ENCODE peak calls at places on chromosomes 7 and 10, in nine cellular contexts. L is lung, H is fibroblast of lung, D is AG09309, B is glutamatergic neuron, Y is endodermal cell, X is coronary artery, K is pancreas, M is mammary epithelial cell. C is an unnamed sample.

GRCh38 chr10:102375250-102375649 is 20.3 kb upstream of the NFKB2 start:
- DNase-seq in L (no peak), H (no peak), D (no peak), B (no peak), Y (peak; percentile 77), X (no peak), K (no peak), M (no peak), C (no peak)

GRCh38 chr7:1729773-1730172 is 59.7 kb downstream of the ELFN1 start:
- DNase-seq in L (no peak), H (no peak), D (no peak), B (peak; percentile 50), Y (no peak), X (no peak), K (no peak), M (no peak), C (no peak)

GRCh38 chr7:2637505-2638223 is 5.9 kb downstream of the TTYH3 start:
- DNase-seq in L (peak; percentile 50), H (no peak), D (no peak), B (peak; percentile 53), Y (no peak), X (no peak), K (no peak), M (no peak), C (no peak)

GRCh38 chr7:158019726-158020705 is 567.6 kb downstream of the PTPRN2 start:
- DNase-seq in L (no peak), H (no peak), D (no peak), B (no peak), Y (peak; percentile 24), X (peak; percentile 67), K (no peak), M (no peak), C (no peak)

GRCh38 chr10:31288961-31289360 is 30.1 kb upstream of the ZEB1 start:
- DNase-seq in L (no peak), H (no peak), D (peak; percentile 53), B (no peak), Y (no peak), X (no peak), K (no peak), M (no peak), C (no peak)

GRCh38 chr10:38093816-38094157 is 350 bp upstream of the ZNF37A start:
- DNase-seq in L (no peak), H (no peak), D (no peak), B (no peak), Y (no peak), X (no peak), K (no peak), M (no peak), C (no peak)

GRCh38 chr10:99906470-99906869 is 103.3 kb downstream of the DNMBP start:
- DNase-seq in L (no peak), H (peak; percentile 88), D (no peak), B (no peak), Y (no peak), X (no peak), K (no peak), M (peak; percentile 96), C (no peak)

GRCh38 chr10:92027141-92027540 is 103.6 kb downstream of the BTAF1 start:
- DNase-seq in L (no peak), H (no peak), D (no peak), B (no peak), Y (no peak), X (no peak), K (no peak), M (no peak), C (no peak)

GRCh38 chr10:100879741-100880360 is 32.9 kb upstream of the SLF2 start:
- DNase-seq in L (no peak), H (no peak), D (no peak), B (peak; percentile 67), Y (peak; percentile 64), X (no peak), K (no peak), M (no peak), C (peak; percentile 46)

GRCh38 chr10:73858750-73859439 is 15.5 kb downstream of the CAMK2G start:
- DNase-seq in L (no peak), H (no peak), D (no peak), B (no peak), Y (no peak), X (no peak), K (no peak), M (no peak), C (no peak)

GRCh38 chr7:50207682-50208255 is 96.7 kb upstream of the IKZF1 start:
- DNase-seq in L (no peak), H (no peak), D (no peak), B (no peak), Y (peak; percentile 8), X (peak; percentile 69), K (no peak), M (no peak), C (no peak)

GRCh38 chr7:50211306-50212015 is 93.1 kb upstream of the IKZF1 start:
- DNase-seq in L (no peak), H (no peak), D (no peak), B (no peak), Y (peak; percentile 30), X (no peak), K (no peak), M (no peak), C (no peak)

GRCh38 chr7:50210706-50211115 is 93.8 kb upstream of the IKZF1 start:
- DNase-seq in L (no peak), H (no peak), D (no peak), B (no peak), Y (peak; percentile 26), X (no peak), K (no peak), M (no peak), C (no peak)

GRCh38 chr7:50208335-50208982 is 96.1 kb upstream of the IKZF1 start:
- DNase-seq in L (no peak), H (no peak), D (no peak), B (no peak), Y (peak; percentile 26), X (no peak), K (no peak), M (no peak), C (no peak)

GRCh38 chr7:50209461-50210161 is 94.9 kb upstream of the IKZF1 start:
- DNase-seq in L (no peak), H (no peak), D (no peak), B (no peak), Y (peak; percentile 16), X (peak; percentile 26), K (no peak), M (no peak), C (no peak)
- TF ChIP-seq CTCF in L (no peak), H (no peak), D (no peak), B (no peak), Y (no peak), X (no peak), K (no peak), M (no peak), C (no peak)

GRCh38 chr7:31939076-31939475 is 131.1 kb downstream of the PDE1C start:
- DNase-seq in L (no peak), H (no peak), D (no peak), B (no peak), Y (no peak), X (no peak), K (no peak), M (no peak), C (no peak)

GRCh38 chr7:31937982-31938381 is 132.2 kb downstream of the PDE1C start:
- DNase-seq in L (no peak), H (no peak), D (no peak), B (no peak), Y (no peak), X (no peak), K (no peak), M (no peak), C (no peak)

GRCh38 chr7:31940167-31940566 is 130.0 kb downstream of the PDE1C start:
- DNase-seq in L (no peak), H (no peak), D (no peak), B (no peak), Y (no peak), X (no peak), K (no peak), M (no peak), C (no peak)

GRCh38 chr7:31935671-31936070 is 134.5 kb downstream of the PDE1C start:
- DNase-seq in L (no peak), H (no peak), D (no peak), B (no peak), Y (no peak), X (no peak), K (no peak), M (no peak), C (no peak)

GRCh38 chr7:31938650-31939049 is 131.6 kb downstream of the PDE1C start:
- DNase-seq in L (no peak), H (no peak), D (no peak), B (no peak), Y (no peak), X (no peak), K (no peak), M (peak; percentile 77), C (no peak)
- TF ChIP-seq CTCF in L (no peak), H (peak; percentile 23), D (no peak), B (peak; percentile 37), Y (peak; percentile 59), X (no peak), K (no peak), M (peak; percentile 56), C (no peak)

DNA sequence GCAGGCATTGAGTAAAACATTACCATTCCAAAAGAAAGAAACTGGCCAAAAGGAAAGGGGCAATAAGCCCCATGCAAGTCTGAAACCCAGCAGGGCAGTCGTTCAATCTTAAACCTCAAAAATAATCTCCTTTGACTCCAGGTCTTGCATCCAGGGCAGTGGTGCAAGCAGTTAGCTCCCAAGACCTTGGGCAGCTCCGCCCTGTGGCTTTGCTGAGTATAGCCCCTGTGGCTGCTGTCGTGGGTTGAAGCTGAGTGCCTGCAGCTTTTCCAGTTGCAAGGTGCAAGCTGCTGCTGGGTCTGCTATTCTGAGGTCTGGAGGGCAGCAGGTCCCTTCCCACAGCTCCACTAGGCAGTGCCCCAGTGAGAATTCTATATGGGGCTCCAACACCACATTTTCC is 580.1 kb upstream of the AUTS2 start:
- DNase-seq in L (no peak), H (no peak), D (no peak), B (peak; percentile 50), Y (peak; percentile 85), X (no peak), K (no peak), M (no peak), C (no peak)
- TF ChIP-seq CTCF in L (no peak), H (no peak), D (no peak), B (peak; percentile 22), Y (peak; percentile 82), X (no peak), K (no peak), M (no peak), C (no peak)

GRCh38 chr7:145398758-145399157 is 562.9 kb upstream of the TPK1 start:
- DNase-seq in L (no peak), H (peak; percentile 86), D (no peak), B (no peak), Y (no peak), X (no peak), K (no peak), M (no peak), C (no peak)
- TF ChIP-seq CTCF in L (no peak), H (peak; percentile 32), D (no peak), B (no peak), Y (peak; percentile 28), X (no peak), K (no peak), M (no peak), C (no peak)

GRCh38 chr10:96342402-96342801 is 16.4 kb downstream of the OPALIN start:
- DNase-seq in L (no peak), H (no peak), D (no peak), B (no peak), Y (no peak), X (no peak), K (no peak), M (no peak), C (no peak)
- TF ChIP-seq CTCF in L (no peak), H (no peak), D (no peak), B (no peak), Y (no peak), X (no peak), K (no peak), M (no peak), C (no peak)

C was measured in endothelial cell.